ENCODE peak calls at places on chromosomes 3 and 15, in five cellular contexts. One of them, this sample, is unnamed.

GRCh38 chr3:46412786-46413298 is 5.8 kb downstream of the CCRL2 start:
- DNase-seq in A549: no peak
- DNase-seq in uterus: no peak
- DNase-seq in IMR-90: peak; percentile 16
- DNase-seq in mammary epithelial cell: no peak
- DNase-seq in this sample: no peak

GRCh38 chr3:120348981-120349818 is at the start of gene LRRC58:
- DNase-seq in uterus: peak; percentile 91
- DNase-seq in mammary epithelial cell: peak; percentile 95
- DNase-seq in IMR-90: peak; percentile 91
- DNase-seq in A549: peak; percentile 82
- DNase-seq in this sample: peak; percentile 26

GRCh38 chr3:11568503-11569155 is 75.1 kb downstream of the VGLL4 start:
- DNase-seq in mammary epithelial cell: peak; percentile 92
- DNase-seq in uterus: peak; percentile 79
- DNase-seq in IMR-90: peak; percentile 93
- DNase-seq in A549: peak; percentile 78
- DNase-seq in this sample: no peak

GRCh38 chr15:30990451-30991300 is 752 bp downstream of the MTMR10 start:
- DNase-seq in IMR-90: peak; percentile 22
- DNase-seq in A549: peak; percentile 18
- DNase-seq in mammary epithelial cell: no peak
- DNase-seq in uterus: no peak
- DNase-seq in this sample: no peak

GRCh38 chr3:109018828-109019227 is 65.1 kb upstream of the GUCA1C start:
- DNase-seq in A549: no peak
- DNase-seq in mammary epithelial cell: no peak
- DNase-seq in IMR-90: peak; percentile 0
- DNase-seq in uterus: no peak
- DNase-seq in this sample: no peak

GRCh38 chr3:48897401-48898376 is 993 bp downstream of the SLC25A20 start:
- DNase-seq in uterus: no peak
- DNase-seq in A549: no peak
- DNase-seq in IMR-90: no peak
- DNase-seq in mammary epithelial cell: no peak
- DNase-seq in this sample: no peak

GRCh38 chr3:52535411-52536111 is 844 bp upstream of the UQCC5 start:
- DNase-seq in mammary epithelial cell: no peak
- DNase-seq in uterus: peak; percentile 15
- DNase-seq in IMR-90: no peak
- DNase-seq in A549: no peak
- DNase-seq in this sample: no peak

GRCh38 chr3:108914774-108915641 is 38.7 kb downstream of the GUCA1C start:
- DNase-seq in IMR-90: peak; percentile 63
- DNase-seq in uterus: peak; percentile 17
- DNase-seq in A549: peak; percentile 57
- DNase-seq in mammary epithelial cell: peak; percentile 67
- DNase-seq in this sample: peak; percentile 18

GRCh38 chr3:179108091-179108490 is 36.5 kb upstream of the ZMAT3 start:
- DNase-seq in uterus: no peak
- DNase-seq in IMR-90: peak; percentile 87
- DNase-seq in mammary epithelial cell: peak; percentile 79
- DNase-seq in A549: no peak
- DNase-seq in this sample: no peak

GRCh38 chr15:67465196-67465952 is 55.6 kb upstream of the C15orf61 start:
- DNase-seq in A549: no peak
- DNase-seq in mammary epithelial cell: peak; percentile 52
- DNase-seq in uterus: no peak
- DNase-seq in IMR-90: no peak
- DNase-seq in this sample: no peak

GRCh38 chr15:67463488-67463887 is 57.4 kb upstream of the C15orf61 start:
- DNase-seq in mammary epithelial cell: no peak
- DNase-seq in uterus: no peak
- DNase-seq in A549: no peak
- DNase-seq in IMR-90: no peak
- DNase-seq in this sample: no peak

GRCh38 chr15:67460521-67460920 is 60.4 kb upstream of the C15orf61 start:
- DNase-seq in mammary epithelial cell: no peak
- DNase-seq in uterus: no peak
- DNase-seq in IMR-90: no peak
- DNase-seq in A549: no peak
- DNase-seq in this sample: no peak

GRCh38 chr15:67461735-67462134 is 59.2 kb upstream of the C15orf61 start:
- DNase-seq in uterus: no peak
- DNase-seq in A549: no peak
- DNase-seq in IMR-90: no peak
- DNase-seq in mammary epithelial cell: no peak
- DNase-seq in this sample: no peak

GRCh38 chr15:67462802-67463201 is 58.1 kb upstream of the C15orf61 start:
- DNase-seq in mammary epithelial cell: no peak
- DNase-seq in uterus: no peak
- DNase-seq in IMR-90: no peak
- DNase-seq in A549: no peak
- DNase-seq in this sample: no peak
- H3K27ac ChIP-seq in mammary epithelial cell: no peak overlapping the region
- H3K27ac ChIP-seq in uterus: no peak overlapping the region
- H3K27ac ChIP-seq in IMR-90: no peak overlapping the region
- H3K27ac ChIP-seq in A549: no peak overlapping the region
- H3K27ac ChIP-seq in this sample: peak overlapping the region; percentile 7

GRCh38 chr3:186053954-186054353 is 54.9 kb downstream of the ETV5 start:
- DNase-seq in uterus: no peak
- DNase-seq in IMR-90: peak; percentile 73
- DNase-seq in A549: no peak
- DNase-seq in mammary epithelial cell: no peak
- DNase-seq in this sample: no peak
- H3K27ac ChIP-seq in uterus: no peak overlapping the region
- H3K27ac ChIP-seq in IMR-90: no peak overlapping the region
- H3K27ac ChIP-seq in A549: no peak overlapping the region
- H3K27ac ChIP-seq in mammary epithelial cell: no peak overlapping the region
- H3K27ac ChIP-seq in this sample: no peak overlapping the region

GRCh38 chr3:128607710-128608048 is 42.9 kb downstream of the RPN1 start:
- DNase-seq in IMR-90: no peak
- DNase-seq in mammary epithelial cell: no peak
- DNase-seq in uterus: no peak
- DNase-seq in A549: no peak
- DNase-seq in this sample: no peak
- H3K27ac ChIP-seq in IMR-90: no peak overlapping the region
- H3K27ac ChIP-seq in mammary epithelial cell: no peak overlapping the region
- H3K27ac ChIP-seq in uterus: peak overlapping the region; percentile 66
- H3K27ac ChIP-seq in A549: no peak overlapping the region
- H3K27ac ChIP-seq in this sample: no peak overlapping the region

DNA sequence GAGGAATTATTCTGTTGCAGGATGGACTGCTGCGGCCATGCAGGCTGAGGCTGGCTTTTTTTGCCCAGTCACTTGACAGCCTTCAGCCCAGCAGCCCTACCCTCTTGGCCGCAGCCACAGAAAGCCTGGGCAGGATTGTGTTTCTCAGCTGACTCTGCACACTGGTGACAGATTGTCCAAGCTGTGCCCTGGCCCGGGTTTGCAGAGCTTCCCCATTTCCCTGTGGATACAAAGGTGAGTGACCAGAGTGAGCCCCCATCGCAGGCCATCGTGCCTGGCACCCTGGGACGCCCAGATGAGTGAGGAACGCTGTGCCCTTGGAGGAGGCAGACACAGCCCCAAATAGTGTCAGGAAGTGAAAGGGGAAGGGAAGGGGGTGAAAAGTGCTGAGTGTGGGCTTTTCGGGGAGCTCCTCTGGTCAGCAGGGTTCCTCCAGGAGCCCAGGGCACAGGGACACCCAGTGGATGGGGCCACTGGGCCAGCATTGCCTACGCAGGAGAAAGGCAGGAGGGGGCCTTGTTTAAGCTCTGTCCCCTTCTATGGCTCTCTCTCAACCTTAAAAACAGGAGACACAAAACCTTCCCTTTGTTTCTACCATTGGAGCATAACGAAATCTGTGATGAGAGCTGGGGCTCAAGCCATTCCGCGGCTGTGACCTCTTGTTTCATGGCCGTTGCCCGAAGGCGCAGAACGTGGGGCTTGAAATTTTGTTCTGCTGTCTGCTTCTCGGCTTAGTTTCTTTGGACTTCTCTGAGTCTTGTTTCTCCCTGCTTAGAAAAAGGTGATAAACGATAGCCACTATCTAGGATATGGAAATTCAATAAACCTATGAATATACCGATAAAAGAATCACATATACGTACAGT is 91.5 kb upstream of the MEF2A start:
- DNase-seq in uterus: no peak
- DNase-seq in A549: no peak
- DNase-seq in mammary epithelial cell: no peak
- DNase-seq in IMR-90: no peak
- DNase-seq in this sample: no peak
- H3K27ac ChIP-seq in uterus: peak overlapping the region; percentile 36
- H3K27ac ChIP-seq in A549: peak overlapping the region; percentile 16
- H3K27ac ChIP-seq in mammary epithelial cell: no peak overlapping the region
- H3K27ac ChIP-seq in IMR-90: no peak overlapping the region
- H3K27ac ChIP-seq in this sample: no peak overlapping the region

GRCh38 chr3:177620073-177620472 is 422.8 kb upstream of the TBL1XR1 start:
- DNase-seq in A549: no peak
- DNase-seq in IMR-90: no peak
- DNase-seq in mammary epithelial cell: no peak
- DNase-seq in uterus: no peak
- DNase-seq in this sample: no peak

GRCh38 chr3:177622982-177623617 is 425.8 kb upstream of the TBL1XR1 start:
- DNase-seq in A549: no peak
- DNase-seq in uterus: no peak
- DNase-seq in IMR-90: no peak
- DNase-seq in mammary epithelial cell: no peak
- DNase-seq in this sample: no peak

GRCh38 chr3:177622520-177622919 is 425.2 kb upstream of the TBL1XR1 start:
- DNase-seq in A549: no peak
- DNase-seq in IMR-90: no peak
- DNase-seq in mammary epithelial cell: no peak
- DNase-seq in uterus: no peak
- DNase-seq in this sample: no peak

GRCh38 chr3:177615015-177615414 is 417.7 kb upstream of the TBL1XR1 start:
- DNase-seq in mammary epithelial cell: peak; percentile 88
- DNase-seq in A549: no peak
- DNase-seq in uterus: peak; percentile 73
- DNase-seq in IMR-90: peak; percentile 97
- DNase-seq in this sample: no peak

GRCh38 chr3:177618873-177619771 is 421.8 kb upstream of the TBL1XR1 start:
- DNase-seq in uterus: no peak
- DNase-seq in IMR-90: peak; percentile 72
- DNase-seq in mammary epithelial cell: peak; percentile 56
- DNase-seq in A549: no peak
- DNase-seq in this sample: peak; percentile 73
- H3K27ac ChIP-seq in uterus: peak overlapping the region; percentile 80
- H3K27ac ChIP-seq in IMR-90: peak overlapping the region; percentile 87
- H3K27ac ChIP-seq in mammary epithelial cell: peak overlapping the region; percentile 72
- H3K27ac ChIP-seq in A549: peak overlapping the region; percentile 75
- H3K27ac ChIP-seq in this sample: peak overlapping the region; percentile 89

GRCh38 chr3:87088366-87088983 is 97.5 kb upstream of the VGLL3 start:
- DNase-seq in mammary epithelial cell: no peak
- DNase-seq in uterus: peak; percentile 35
- DNase-seq in IMR-90: no peak
- DNase-seq in A549: no peak
- DNase-seq in this sample: no peak
- H3K27ac ChIP-seq in mammary epithelial cell: no peak overlapping the region
- H3K27ac ChIP-seq in uterus: peak overlapping the region; percentile 88
- H3K27ac ChIP-seq in IMR-90: peak overlapping the region; percentile 81
- H3K27ac ChIP-seq in A549: peak overlapping the region; percentile 92
- H3K27ac ChIP-seq in this sample: no peak overlapping the region

DNA sequence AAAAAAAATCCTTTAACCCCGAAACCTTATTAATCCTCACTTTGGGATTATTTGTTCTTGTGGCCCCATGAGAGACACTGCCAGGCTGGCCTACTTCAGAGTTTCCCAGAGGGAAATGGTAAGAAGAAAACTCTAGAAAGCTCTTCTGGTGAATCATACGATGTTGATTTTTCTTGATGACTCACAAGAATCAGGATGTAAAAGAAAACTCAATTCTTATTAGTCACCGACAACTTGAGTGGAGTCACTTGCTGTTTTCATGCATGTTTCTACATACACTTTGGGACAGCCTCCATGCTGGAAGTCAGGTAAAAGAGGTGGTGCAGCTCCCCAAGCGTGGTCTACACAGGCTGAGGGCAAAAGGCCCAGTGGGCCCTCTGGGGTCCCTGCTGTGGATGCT is 42.8 kb downstream of the MYO5C start:
- DNase-seq in IMR-90: peak; percentile 96
- DNase-seq in A549: peak; percentile 98
- DNase-seq in uterus: no peak
- DNase-seq in mammary epithelial cell: peak; percentile 93
- DNase-seq in this sample: no peak
- H3K27ac ChIP-seq in IMR-90: peak overlapping the region; percentile 63
- H3K27ac ChIP-seq in A549: peak overlapping the region; percentile 80
- H3K27ac ChIP-seq in uterus: no peak overlapping the region
- H3K27ac ChIP-seq in mammary epithelial cell: peak overlapping the region; percentile 36
- H3K27ac ChIP-seq in this sample: no peak overlapping the region